ENCODE peak calls at places on chromosomes 1 and 21, in six cellular contexts. One of them, this sample, is unnamed.

GRCh38 chr1:21703318-21703963 is 34.3 kb upstream of the RAP1GAP start:
- DNase-seq in upper lobe of left lung: no peak
- DNase-seq in IMR-90: peak
- DNase-seq in ovary: no peak
- DNase-seq in Peyer's patch: no peak
- DNase-seq in right lobe of liver: no peak
- DNase-seq in this sample: no peak

GRCh38 chr1:159122005-159122621 is 45.5 kb upstream of the AIM2 start:
- DNase-seq in ovary: no peak
- DNase-seq in IMR-90: peak
- DNase-seq in Peyer's patch: no peak
- DNase-seq in upper lobe of left lung: no peak
- DNase-seq in right lobe of liver: no peak
- DNase-seq in this sample: no peak

GRCh38 chr1:212827831-212828278 is 19.6 kb downstream of the SPATA45 start:
- DNase-seq in upper lobe of left lung: no peak
- DNase-seq in Peyer's patch: peak
- DNase-seq in IMR-90: no peak
- DNase-seq in right lobe of liver: no peak
- DNase-seq in ovary: no peak
- DNase-seq in this sample: no peak

GRCh38 chr1:165288301-165289120 is 68.0 kb downstream of the LMX1A start:
- DNase-seq in Peyer's patch: no peak
- DNase-seq in ovary: no peak
- DNase-seq in right lobe of liver: peak
- DNase-seq in upper lobe of left lung: peak
- DNase-seq in IMR-90: no peak
- DNase-seq in this sample: no peak

GRCh38 chr1:160225345-160225744 is 20.2 kb downstream of the PEA15 start:
- DNase-seq in right lobe of liver: no peak
- DNase-seq in Peyer's patch: no peak
- DNase-seq in ovary: no peak
- DNase-seq in IMR-90: no peak
- DNase-seq in upper lobe of left lung: no peak
- DNase-seq in this sample: no peak

GRCh38 chr1:65255088-65256050 is 54.0 kb upstream of the DNAJC6 start:
- DNase-seq in Peyer's patch: no peak
- DNase-seq in ovary: peak
- DNase-seq in IMR-90: no peak
- DNase-seq in upper lobe of left lung: no peak
- DNase-seq in right lobe of liver: no peak
- DNase-seq in this sample: no peak

GRCh38 chr1:231817813-231818212 is 191.2 kb downstream of the DISC1 start:
- DNase-seq in Peyer's patch: no peak
- DNase-seq in upper lobe of left lung: no peak
- DNase-seq in right lobe of liver: no peak
- DNase-seq in IMR-90: peak
- DNase-seq in ovary: no peak
- DNase-seq in this sample: no peak

GRCh38 chr1:85822696-85823095 is 114.5 kb upstream of the ZNHIT6 start:
- DNase-seq in ovary: no peak
- DNase-seq in right lobe of liver: no peak
- DNase-seq in upper lobe of left lung: no peak
- DNase-seq in Peyer's patch: no peak
- DNase-seq in IMR-90: no peak
- DNase-seq in this sample: no peak

DNA sequence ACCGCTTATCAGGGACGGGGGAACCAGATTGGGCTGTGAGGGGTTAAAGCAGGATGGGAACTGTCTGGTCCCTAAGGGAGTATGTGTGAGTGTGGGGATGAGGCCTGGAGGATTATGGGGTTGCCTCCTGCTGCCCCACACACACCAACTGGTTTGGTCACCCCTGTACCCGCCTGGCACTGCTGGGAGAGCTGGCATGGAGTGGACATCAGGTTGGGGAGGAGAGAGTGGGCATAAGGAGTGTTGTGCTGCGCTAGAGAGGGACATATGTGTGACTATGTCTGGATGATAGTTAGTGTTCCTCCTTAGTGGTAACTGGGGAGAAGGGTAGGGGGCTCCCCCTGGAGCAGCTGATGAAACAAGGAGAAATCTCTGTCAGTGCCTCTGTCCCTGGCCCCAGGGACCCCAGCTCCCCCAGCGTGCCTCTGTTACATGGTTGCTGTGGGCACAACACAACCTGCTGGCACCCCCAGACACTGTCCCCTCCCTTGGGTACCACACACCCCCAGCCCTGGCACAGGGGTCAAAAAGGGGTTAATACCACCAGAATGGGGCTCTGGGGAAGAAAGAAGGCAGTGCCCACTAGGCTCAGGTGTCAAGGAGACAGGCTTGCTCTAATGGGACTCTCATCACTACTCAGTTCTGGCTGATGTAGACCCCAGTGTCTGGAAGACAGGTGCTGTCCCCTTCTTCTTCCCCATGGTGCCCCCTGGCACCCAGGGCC is 1.9 kb downstream of the ZBTB7B start:
- DNase-seq in ovary: peak
- DNase-seq in IMR-90: no peak
- DNase-seq in upper lobe of left lung: no peak
- DNase-seq in Peyer's patch: no peak
- DNase-seq in right lobe of liver: peak
- DNase-seq in this sample: no peak
- TF ChIP-seq POLR2A in ovary: peak
- TF ChIP-seq POLR2A in IMR-90: no peak
- TF ChIP-seq POLR2A in upper lobe of left lung: no peak
- TF ChIP-seq POLR2A in Peyer's patch: no peak
- TF ChIP-seq POLR2A in right lobe of liver: no peak
- TF ChIP-seq POLR2A in this sample: no peak

GRCh38 chr1:19404748-19405147 is 80.6 kb downstream of the CAPZB start:
- DNase-seq in IMR-90: no peak
- DNase-seq in ovary: no peak
- DNase-seq in upper lobe of left lung: no peak
- DNase-seq in Peyer's patch: no peak
- DNase-seq in right lobe of liver: no peak
- DNase-seq in this sample: no peak
- TF ChIP-seq POLR2A in IMR-90: no peak
- TF ChIP-seq POLR2A in ovary: no peak
- TF ChIP-seq POLR2A in upper lobe of left lung: no peak
- TF ChIP-seq POLR2A in Peyer's patch: no peak
- TF ChIP-seq POLR2A in right lobe of liver: no peak
- TF ChIP-seq POLR2A in this sample: no peak

DNA sequence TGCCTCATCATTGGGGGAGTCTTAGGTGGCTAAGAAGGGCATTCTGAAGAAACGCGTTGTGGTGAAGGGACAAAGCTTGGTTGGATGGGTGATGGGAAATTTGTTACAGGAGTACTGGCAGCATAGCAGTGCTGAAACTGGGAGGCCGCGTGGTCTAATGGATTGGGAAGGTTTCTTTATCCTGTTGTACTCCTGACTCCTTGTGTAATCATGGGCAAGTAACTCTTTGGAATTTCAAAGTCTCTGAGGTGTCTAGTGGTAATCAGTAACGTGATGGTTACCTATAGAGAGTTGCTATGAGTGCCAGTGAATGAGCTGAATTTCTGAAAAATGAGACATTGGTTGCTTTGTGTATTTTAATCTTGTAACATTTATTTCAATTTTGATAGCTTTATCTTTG is 18.5 kb downstream of the DONSON start:
- DNase-seq in upper lobe of left lung: no peak
- DNase-seq in right lobe of liver: no peak
- DNase-seq in ovary: no peak
- DNase-seq in IMR-90: no peak
- DNase-seq in Peyer's patch: no peak
- DNase-seq in this sample: no peak
- TF ChIP-seq POLR2A in upper lobe of left lung: no peak
- TF ChIP-seq POLR2A in right lobe of liver: no peak
- TF ChIP-seq POLR2A in ovary: no peak
- TF ChIP-seq POLR2A in IMR-90: no peak
- TF ChIP-seq POLR2A in Peyer's patch: no peak
- TF ChIP-seq POLR2A in this sample: no peak

GRCh38 chr1:164250365-164250764 is 308.6 kb upstream of the PBX1 start:
- DNase-seq in right lobe of liver: no peak
- DNase-seq in Peyer's patch: no peak
- DNase-seq in IMR-90: no peak
- DNase-seq in upper lobe of left lung: no peak
- DNase-seq in ovary: no peak
- DNase-seq in this sample: no peak
- TF ChIP-seq POLR2A in right lobe of liver: no peak
- TF ChIP-seq POLR2A in Peyer's patch: no peak
- TF ChIP-seq POLR2A in IMR-90: no peak
- TF ChIP-seq POLR2A in upper lobe of left lung: no peak
- TF ChIP-seq POLR2A in ovary: no peak
- TF ChIP-seq POLR2A in this sample: no peak

GRCh38 chr1:109493227-109493626 is 667 bp upstream of the CYB561D1 start:
- DNase-seq in Peyer's patch: no peak
- DNase-seq in right lobe of liver: no peak
- DNase-seq in upper lobe of left lung: no peak
- DNase-seq in ovary: no peak
- DNase-seq in IMR-90: no peak
- DNase-seq in this sample: no peak

GRCh38 chr1:109490934-109491302 is 3.0 kb upstream of the CYB561D1 start:
- DNase-seq in upper lobe of left lung: peak
- DNase-seq in right lobe of liver: no peak
- DNase-seq in IMR-90: no peak
- DNase-seq in ovary: no peak
- DNase-seq in Peyer's patch: no peak
- DNase-seq in this sample: no peak

GRCh38 chr1:109495738-109496137 is 1.8 kb downstream of the CYB561D1 start:
- DNase-seq in upper lobe of left lung: peak
- DNase-seq in IMR-90: no peak
- DNase-seq in Peyer's patch: no peak
- DNase-seq in right lobe of liver: no peak
- DNase-seq in ovary: no peak
- DNase-seq in this sample: no peak

GRCh38 chr1:109491372-109491771 is 2.5 kb upstream of the CYB561D1 start:
- DNase-seq in Peyer's patch: no peak
- DNase-seq in ovary: no peak
- DNase-seq in upper lobe of left lung: peak
- DNase-seq in IMR-90: no peak
- DNase-seq in right lobe of liver: no peak
- DNase-seq in this sample: no peak

GRCh38 chr1:109493805-109494539 is at the start of gene CYB561D1:
- DNase-seq in IMR-90: peak
- DNase-seq in Peyer's patch: peak
- DNase-seq in upper lobe of left lung: peak
- DNase-seq in ovary: peak
- DNase-seq in right lobe of liver: peak
- DNase-seq in this sample: peak
- TF ChIP-seq POLR2A in IMR-90: no peak
- TF ChIP-seq POLR2A in Peyer's patch: peak
- TF ChIP-seq POLR2A in upper lobe of left lung: peak
- TF ChIP-seq POLR2A in ovary: peak
- TF ChIP-seq POLR2A in right lobe of liver: peak
- TF ChIP-seq POLR2A in this sample: no peak

GRCh38 chr1:195939844-195940243 is 668.4 kb downstream of the KCNT2 start:
- DNase-seq in ovary: no peak
- DNase-seq in right lobe of liver: no peak
- DNase-seq in Peyer's patch: no peak
- DNase-seq in IMR-90: no peak
- DNase-seq in upper lobe of left lung: no peak
- DNase-seq in this sample: no peak

GRCh38 chr1:195946500-195946899 is 661.7 kb downstream of the KCNT2 start:
- DNase-seq in upper lobe of left lung: no peak
- DNase-seq in right lobe of liver: no peak
- DNase-seq in Peyer's patch: no peak
- DNase-seq in ovary: no peak
- DNase-seq in IMR-90: no peak
- DNase-seq in this sample: no peak

GRCh38 chr1:195941314-195941713 is 666.9 kb downstream of the KCNT2 start:
- DNase-seq in Peyer's patch: no peak
- DNase-seq in ovary: no peak
- DNase-seq in IMR-90: no peak
- DNase-seq in upper lobe of left lung: no peak
- DNase-seq in right lobe of liver: no peak
- DNase-seq in this sample: no peak
- TF ChIP-seq POLR2A in Peyer's patch: no peak
- TF ChIP-seq POLR2A in ovary: no peak
- TF ChIP-seq POLR2A in IMR-90: no peak
- TF ChIP-seq POLR2A in upper lobe of left lung: no peak
- TF ChIP-seq POLR2A in right lobe of liver: no peak
- TF ChIP-seq POLR2A in this sample: no peak

DNA sequence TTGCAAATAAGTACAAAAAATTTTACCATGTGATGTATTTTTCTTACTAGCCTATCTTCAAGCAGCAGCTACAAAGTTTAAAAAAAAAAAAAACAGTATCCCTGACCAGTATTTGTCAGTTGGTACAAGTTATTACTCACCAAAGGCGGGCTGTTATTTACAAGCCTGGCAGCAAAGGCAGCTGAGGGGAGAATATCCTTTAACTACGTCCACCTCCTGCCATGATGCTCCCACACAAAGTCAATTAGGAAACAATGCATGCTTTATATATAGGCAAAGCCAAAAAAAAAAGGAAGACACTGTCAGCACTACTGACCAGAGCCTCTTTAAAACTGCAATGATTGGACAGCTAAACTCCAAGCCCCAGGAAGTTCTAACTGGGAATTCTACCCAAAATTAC is 13.7 kb downstream of the PSMA5 start:
- DNase-seq in right lobe of liver: no peak
- DNase-seq in upper lobe of left lung: no peak
- DNase-seq in ovary: no peak
- DNase-seq in IMR-90: no peak
- DNase-seq in Peyer's patch: no peak
- DNase-seq in this sample: no peak
- TF ChIP-seq POLR2A in right lobe of liver: no peak
- TF ChIP-seq POLR2A in upper lobe of left lung: no peak
- TF ChIP-seq POLR2A in ovary: no peak
- TF ChIP-seq POLR2A in IMR-90: no peak
- TF ChIP-seq POLR2A in Peyer's patch: no peak
- TF ChIP-seq POLR2A in this sample: no peak

DNA sequence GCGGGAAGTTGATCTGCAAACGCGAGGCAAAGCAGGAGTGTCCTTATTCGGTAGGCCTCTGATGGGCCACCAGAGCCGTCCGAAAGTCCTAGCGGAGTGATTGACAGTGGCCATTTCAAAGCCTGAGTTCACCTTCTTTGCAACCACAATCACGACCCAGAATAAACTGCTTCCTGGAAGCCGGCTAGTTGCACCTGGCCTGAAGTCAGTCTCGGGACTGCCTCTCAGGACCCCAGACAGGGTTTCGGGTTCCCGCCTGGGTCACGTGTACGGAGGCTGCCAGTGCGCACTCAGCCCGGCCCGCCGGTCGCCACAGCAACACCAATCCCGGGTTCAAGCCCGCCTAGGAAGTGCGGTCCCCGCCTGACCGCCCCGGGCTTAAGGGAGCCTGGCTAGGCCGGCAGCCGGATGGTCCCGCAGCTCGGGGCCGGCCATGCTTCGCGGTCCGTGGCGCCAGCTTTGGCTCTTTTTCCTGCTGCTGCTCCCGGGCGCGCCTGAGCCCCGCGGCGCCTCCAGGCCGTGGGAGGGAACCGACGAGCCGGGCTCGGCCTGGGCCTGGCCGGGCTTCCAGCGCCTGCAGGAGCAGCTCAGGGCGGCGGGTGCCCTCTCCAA is at the start of gene TOR3A:
- DNase-seq in Peyer's patch: peak
- DNase-seq in upper lobe of left lung: peak
- DNase-seq in right lobe of liver: peak
- DNase-seq in IMR-90: peak
- DNase-seq in ovary: peak
- DNase-seq in this sample: peak
- TF ChIP-seq POLR2A in Peyer's patch: peak
- TF ChIP-seq POLR2A in upper lobe of left lung: peak
- TF ChIP-seq POLR2A in right lobe of liver: peak
- TF ChIP-seq POLR2A in IMR-90: peak
- TF ChIP-seq POLR2A in ovary: peak
- TF ChIP-seq POLR2A in this sample: no peak

This sample was measured in lower leg skin.